ENCODE peak calls at places on chromosome 19, in seven cellular contexts. N, M, P, T, K, G and L are unnamed samples. For H3K4me1, the result is how much of the 10 kb centered on the place peaks cover.

GRCh38 chr19:43807651-43808050 is 5.4 kb upstream of the LYPD5 start:
- DNase-seq in N (no peak), M (no peak), P (no peak), T (no peak), K (no peak), G (no peak), L (no peak)

GRCh38 chr19:40342644-40343311 is 5.4 kb downstream of the C19orf47 start:
- DNase-seq in N (no peak), M (no peak), P (no peak), T (no peak), K (no peak), G (no peak), L (no peak)

GRCh38 chr19:18612051-18612771 is 459 bp upstream of the TMEM59L start:
- DNase-seq in N (no peak), M (no peak), P (no peak), T (no peak), K (no peak), G (no peak), L (no peak)

GRCh38 chr19:16593181-16593580 is 21.0 kb upstream of the SLC35E1 start:
- DNase-seq in N (no peak), M (no peak), P (no peak), T (no peak), K (peak), G (no peak), L (no peak)

GRCh38 chr19:48896191-48896720 is 2.3 kb downstream of the TULP2 start:
- DNase-seq in N (peak), M (no peak), P (no peak), T (peak), K (peak), G (peak), L (no peak)

GRCh38 chr19:1264801-1265610 is 4.1 kb upstream of the CIRBP start:
- DNase-seq in N (peak), M (peak), P (peak), T (peak), K (peak), G (no peak), L (peak)

GRCh38 chr19:41934849-41935374 is 6.7 kb upstream of the ERFL start:
- DNase-seq in N (peak), M (peak), P (peak), T (peak), K (peak), G (peak), L (peak)

GRCh38 chr19:19900124-19900523 is 622 bp upstream of the ZNF93 start:
- DNase-seq in N (peak), M (peak), P (no peak), T (peak), K (no peak), G (peak), L (no peak)

GRCh38 chr19:55563261-55563690 is 17.4 kb downstream of the ZNF579 start:
- DNase-seq in N (peak), M (no peak), P (no peak), T (no peak), K (no peak), G (no peak), L (no peak)

GRCh38 chr19:40592170-40592569 is 9.0 kb upstream of the LTBP4 start:
- DNase-seq in N (no peak), M (peak), P (peak), T (peak), K (peak), G (no peak), L (no peak)

GRCh38 chr19:54325194-54325621 is 12.2 kb upstream of the LILRA5 start:
- DNase-seq in N (peak), M (peak), P (peak), T (peak), K (peak), G (peak), L (peak)

GRCh38 chr19:48319647-48320537 is 5.5 kb upstream of the EMP3 start:
- DNase-seq in N (peak), M (peak), P (peak), T (peak), K (peak), G (peak), L (peak)

GRCh38 chr19:50968709-50969412 is 530 bp downstream of the KLK6 start:
- DNase-seq in N (no peak), M (no peak), P (no peak), T (no peak), K (no peak), G (no peak), L (peak)
- H3K4me2 ChIP-seq in N (peak), M (no peak), P (no peak), T (no peak), K (no peak), G (no peak), L (peak)

GRCh38 chr19:7916137-7916907 is 1.7 kb downstream of the TGFBR3L start:
- DNase-seq in N (peak), M (no peak), P (no peak), T (no peak), K (peak), G (peak), L (no peak)
- H3K27ac ChIP-seq in N (no peak), M (no peak), P (peak), T (no peak), K (no peak), G (no peak), L (no peak)

DNA sequence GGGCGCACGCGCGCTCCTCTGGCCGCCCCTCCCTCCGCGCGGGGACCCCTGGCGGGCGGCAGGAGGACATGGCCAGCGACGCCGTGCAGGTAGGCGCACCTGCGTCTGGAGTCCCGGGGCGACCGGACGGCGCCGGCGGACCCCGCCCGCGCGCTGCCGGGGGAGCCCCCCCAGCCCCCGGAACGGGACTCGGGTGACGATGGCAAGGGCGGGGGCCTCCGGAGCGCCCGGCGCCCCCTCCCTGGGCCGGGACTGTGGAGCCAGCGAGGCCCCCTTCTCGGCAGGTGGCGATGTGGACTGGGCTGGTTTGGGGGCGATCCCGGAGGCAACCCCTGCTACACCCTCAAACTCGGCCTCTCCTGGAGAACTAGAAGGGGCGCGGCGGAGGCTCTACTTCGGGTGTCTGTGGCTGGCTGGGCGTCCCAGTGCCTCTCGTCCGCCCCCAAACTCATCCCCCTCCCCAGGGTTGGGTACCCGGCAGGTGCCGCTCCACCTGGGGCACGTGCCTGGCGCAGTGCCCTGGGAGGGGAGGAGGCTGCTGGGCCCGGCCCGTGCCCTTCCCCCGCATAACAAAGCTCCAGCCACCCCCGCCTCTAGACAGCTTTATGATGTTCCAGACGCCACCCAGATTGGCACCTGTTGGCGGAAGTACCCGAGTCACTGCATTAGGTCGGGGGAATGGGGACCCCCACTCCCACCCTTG is 499 bp downstream of the PKN1 start:
- DNase-seq in N (peak), M (no peak), P (no peak), T (no peak), K (peak), G (peak), L (peak)
- H3K4me1 ChIP-seq in N (under half), M (under half), P (under half), T (under half), K (under half), G (under half), L (under half)

DNA sequence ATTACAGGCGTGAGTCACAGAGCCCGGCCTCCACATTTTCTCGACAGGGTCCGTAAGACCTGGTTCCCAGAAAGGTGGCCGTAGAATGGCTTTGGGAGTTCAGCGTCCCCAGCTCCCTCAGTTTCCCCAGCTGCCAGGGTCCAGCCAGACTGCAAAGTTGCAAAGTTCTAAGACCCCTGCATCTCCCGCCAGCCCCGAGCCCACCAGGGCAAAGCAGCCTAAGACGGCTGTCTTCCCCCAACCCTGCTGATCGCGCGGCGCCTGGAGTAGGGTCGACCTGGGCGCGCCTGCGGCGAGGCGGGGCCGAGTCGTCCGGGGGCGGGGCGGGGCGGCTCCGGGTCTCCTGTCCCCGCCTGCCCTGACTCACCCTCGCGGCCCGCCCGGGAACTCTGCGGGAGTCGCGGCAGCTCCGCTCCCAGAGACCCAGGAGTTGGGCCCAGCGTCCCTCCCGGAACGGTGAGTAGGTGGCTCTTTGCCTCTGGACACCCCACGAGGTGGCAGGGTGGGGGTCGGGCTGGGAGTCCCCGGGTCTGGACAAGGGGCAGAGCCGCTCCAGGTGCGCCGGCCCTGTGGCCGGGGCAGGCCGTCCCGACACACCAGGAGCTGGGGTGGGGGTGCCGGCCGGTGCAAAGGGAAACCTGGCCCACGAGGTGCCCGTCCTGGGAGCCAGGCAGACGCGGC is at the start of gene LRRC8E:
- DNase-seq in N (peak), M (peak), P (peak), T (peak), K (no peak), G (no peak), L (peak)
- H3K4me2 ChIP-seq in N (peak), M (peak), P (peak), T (peak), K (no peak), G (no peak), L (peak)

DNA sequence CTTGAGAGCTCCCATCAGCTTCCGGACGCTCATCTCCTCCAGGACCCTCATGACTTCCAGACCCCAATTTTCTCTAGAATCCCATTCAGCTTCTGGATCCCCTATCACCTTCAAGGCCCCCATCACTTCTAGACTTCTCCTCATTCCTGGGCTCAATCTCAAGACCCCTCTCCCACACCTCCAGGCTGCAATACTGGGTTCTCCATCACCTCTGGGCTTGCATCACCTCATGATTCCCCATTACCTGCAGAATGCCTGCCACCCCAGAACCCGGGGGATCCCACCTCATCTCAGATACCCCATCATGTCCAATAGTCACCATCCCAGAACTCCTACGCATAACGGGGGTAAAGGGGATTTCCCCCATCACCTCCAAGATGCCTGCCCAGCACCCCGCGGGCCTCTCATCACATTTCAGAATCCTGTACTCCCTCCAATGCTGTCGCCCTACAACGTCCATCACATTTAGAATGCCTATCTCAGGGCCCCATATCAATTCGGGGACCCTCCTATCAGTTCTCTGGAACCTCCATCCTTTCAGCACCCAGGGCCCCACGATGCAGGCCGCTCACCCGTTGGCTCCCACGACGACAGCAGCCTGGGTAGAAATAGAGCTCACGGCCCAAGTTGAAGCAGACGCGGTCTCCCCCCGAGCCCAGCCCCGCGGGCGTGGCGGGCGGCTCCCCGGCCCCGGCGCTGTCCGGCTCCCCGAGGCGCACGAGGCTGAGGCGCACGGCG is 732 bp downstream of the DMWD start:
- DNase-seq in N (no peak), M (no peak), P (no peak), T (no peak), K (no peak), G (no peak), L (no peak)
- H3K27ac ChIP-seq in N (peak), M (peak), P (peak), T (peak), K (no peak), G (peak), L (no peak)

GRCh38 chr19:38696733-38697055 is 47.6 kb downstream of the CAPN12 start:
- DNase-seq in N (no peak), M (no peak), P (no peak), T (no peak), K (no peak), G (no peak), L (no peak)
- H3K4me1 ChIP-seq in N (half or more), M (under half), P (half or more), T (under half), K (under half), G (under half), L (under half)

GRCh38 chr19:45442408-45442926 is 18.8 kb upstream of the ERCC1 start:
- DNase-seq in N (no peak), M (no peak), P (no peak), T (no peak), K (no peak), G (no peak), L (no peak)
- H3K4me2 ChIP-seq in N (peak), M (peak), P (peak), T (peak), K (peak), G (no peak), L (peak)

GRCh38 chr19:8501968-8502367 is 472 bp downstream of the PRAM1 start:
- DNase-seq in N (no peak), M (no peak), P (no peak), T (no peak), K (no peak), G (no peak), L (no peak)

GRCh38 chr19:8503506-8503905 is 1.1 kb upstream of the PRAM1 start:
- DNase-seq in N (no peak), M (no peak), P (no peak), T (no peak), K (no peak), G (no peak), L (no peak)

GRCh38 chr19:8506402-8506957 is 4.0 kb upstream of the PRAM1 start:
- DNase-seq in N (peak), M (no peak), P (peak), T (no peak), K (no peak), G (no peak), L (no peak)

GRCh38 chr19:8505680-8506401 is 3.4 kb upstream of the PRAM1 start:
- DNase-seq in N (peak), M (peak), P (peak), T (peak), K (peak), G (peak), L (peak)

DNA sequence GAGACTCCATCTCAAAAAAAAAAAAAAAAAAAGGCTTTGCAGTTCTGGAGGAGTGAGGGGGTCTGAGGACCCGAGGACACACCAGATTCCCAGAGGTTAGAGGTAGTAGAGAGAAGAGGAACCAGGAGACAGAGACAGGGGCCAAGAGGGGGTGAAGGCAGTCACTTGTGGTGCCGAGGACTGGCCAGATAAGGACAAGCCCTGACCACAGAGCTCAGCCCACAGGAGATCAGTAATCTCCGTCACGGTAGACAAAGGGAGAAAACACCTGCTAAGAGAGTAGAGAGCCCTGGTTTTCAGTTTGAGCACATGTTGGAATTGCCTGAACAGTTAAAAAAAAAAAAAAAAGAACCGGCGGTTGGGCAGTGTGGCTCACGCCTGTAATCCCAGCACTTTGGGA is 1.7 kb upstream of the PRAM1 start:
- DNase-seq in N (no peak), M (no peak), P (no peak), T (no peak), K (no peak), G (no peak), L (no peak)
- H3K27ac ChIP-seq in N (no peak), M (no peak), P (no peak), T (no peak), K (no peak), G (no peak), L (no peak)

GRCh38 chr19:58558066-58558622 is at the start of gene UBE2M:
- DNase-seq in N (peak), M (no peak), P (no peak), T (no peak), K (peak), G (peak), L (no peak)
- H3K4me1 ChIP-seq in N (under half), M (under half), P (under half), T (under half), K (under half), G (half or more), L (under half)

GRCh38 chr19:2315121-2315817 is 7.3 kb upstream of the LINGO3 start:
- DNase-seq in N (no peak), M (no peak), P (no peak), T (no peak), K (no peak), G (no peak), L (no peak)
- H3K4me2 ChIP-seq in N (no peak), M (no peak), P (no peak), T (no peak), K (no peak), G (no peak), L (no peak)